ENCODE peak calls at places on chromosomes 6 and 20, in seven cellular contexts. I, V, P, A, Z, S and Y are unnamed samples.

GRCh38 chr6:134196568-134197301 is 121.2 kb downstream of the SGK1 start:
- DNase-seq in I (no peak), V (peak; percentile 26), P (no peak), A (no peak), Z (no peak), S (no peak), Y (peak; percentile 36)

GRCh38 chr20:32249030-32249738 is 28.3 kb upstream of the KIF3B start:
- DNase-seq in I (no peak), V (no peak), P (no peak), A (no peak), Z (no peak), S (no peak), Y (no peak)

GRCh38 chr6:163416640-163417253 is 2.2 kb downstream of the QKI start:
- DNase-seq in I (peak; percentile 46), V (no peak), P (peak; percentile 87), A (peak; percentile 76), Z (peak; percentile 85), S (no peak), Y (no peak)

GRCh38 chr20:53750827-53751393 is 157.3 kb upstream of the ZNF217 start:
- DNase-seq in I (no peak), V (no peak), P (peak; percentile 75), A (no peak), Z (peak; percentile 94), S (no peak), Y (no peak)

GRCh38 chr6:30820196-30820595 is 64.1 kb upstream of the DDR1 start:
- DNase-seq in I (no peak), V (no peak), P (peak; percentile 81), A (peak; percentile 95), Z (peak; percentile 84), S (peak; percentile 26), Y (no peak)

GRCh38 chr20:62979876-62980373 is 26.8 kb downstream of the BHLHE23 start:
- DNase-seq in I (no peak), V (peak; percentile 53), P (no peak), A (no peak), Z (no peak), S (no peak), Y (no peak)

GRCh38 chr6:106630366-106630765 is 988 bp downstream of the QRSL1 start:
- DNase-seq in I (no peak), V (peak; percentile 23), P (no peak), A (no peak), Z (no peak), S (no peak), Y (no peak)

GRCh38 chr6:53735896-53736295 is 58.9 kb upstream of the LRRC1 start:
- DNase-seq in I (no peak), V (no peak), P (no peak), A (no peak), Z (no peak), S (no peak), Y (no peak)

GRCh38 chr6:21598662-21599061 is 5.1 kb downstream of the SOX4 start:
- DNase-seq in I (no peak), V (no peak), P (peak; percentile 21), A (no peak), Z (no peak), S (no peak), Y (no peak)

GRCh38 chr6:129893513-129894098 is 32.5 kb upstream of the TMEM244 start:
- DNase-seq in I (no peak), V (peak; percentile 20), P (peak; percentile 66), A (no peak), Z (peak; percentile 45), S (no peak), Y (peak; percentile 28)

GRCh38 chr6:83536034-83536646 is 23.8 kb downstream of the PRSS35 start:
- DNase-seq in I (peak; percentile 57), V (peak; percentile 39), P (peak; percentile 62), A (peak; percentile 34), Z (peak; percentile 49), S (no peak), Y (peak; percentile 37)

GRCh38 chr20:2750343-2751251 is 49.8 kb downstream of the CPXM1 start:
- DNase-seq in I (no peak), V (no peak), P (peak; percentile 59), A (no peak), Z (peak; percentile 38), S (no peak), Y (peak; percentile 43)

GRCh38 chr6:34391023-34391485 is 1.4 kb downstream of the NUDT3 start:
- DNase-seq in I (no peak), V (peak; percentile 20), P (peak; percentile 83), A (peak; percentile 75), Z (peak; percentile 96), S (peak; percentile 27), Y (peak; percentile 29)

GRCh38 chr20:53513489-53514298 is 79.9 kb downstream of the ZNF217 start:
- DNase-seq in I (no peak), V (no peak), P (no peak), A (no peak), Z (no peak), S (no peak), Y (no peak)

GRCh38 chr6:16730720-16731502 is 30.3 kb downstream of the ATXN1 start:
- DNase-seq in I (no peak), V (no peak), P (no peak), A (no peak), Z (no peak), S (no peak), Y (no peak)

GRCh38 chr6:26284537-26285142 is 80.4 kb upstream of the BTN3A2 start:
- DNase-seq in I (peak; percentile 39), V (no peak), P (peak; percentile 71), A (peak; percentile 40), Z (peak; percentile 69), S (peak; percentile 41), Y (peak; percentile 6)

GRCh38 chr6:6230286-6230685 is 90.2 kb downstream of the F13A1 start:
- DNase-seq in I (no peak), V (no peak), P (no peak), A (no peak), Z (no peak), S (no peak), Y (no peak)

GRCh38 chr6:140921366-140922226 is 1211.1 kb upstream of the GJE1 start:
- DNase-seq in I (no peak), V (peak; percentile 12), P (peak; percentile 92), A (peak; percentile 70), Z (peak; percentile 87), S (no peak), Y (peak; percentile 19)

GRCh38 chr6:156827382-156827781 is 50.2 kb downstream of the ARID1B start:
- DNase-seq in I (no peak), V (no peak), P (peak; percentile 92), A (no peak), Z (peak; percentile 53), S (no peak), Y (no peak)

GRCh38 chr6:54448617-54449016 is 140.4 kb downstream of the TINAG start:
- DNase-seq in I (no peak), V (no peak), P (no peak), A (no peak), Z (no peak), S (no peak), Y (no peak)

GRCh38 chr20:50174456-50174855 is 16.2 kb upstream of the CEBPB start:
- DNase-seq in I (no peak), V (no peak), P (no peak), A (no peak), Z (no peak), S (no peak), Y (no peak)

GRCh38 chr20:54173653-54174451 is at the start of gene CYP24A1:
- DNase-seq in I (no peak), V (no peak), P (no peak), A (no peak), Z (no peak), S (no peak), Y (no peak)

GRCh38 chr6:115545410-115545986 is 515.2 kb downstream of the FRK start:
- DNase-seq in I (peak; percentile 24), V (no peak), P (no peak), A (no peak), Z (no peak), S (no peak), Y (no peak)
- TF ChIP-seq CTCF in I (peak; percentile 56), V (peak; percentile 13), P (peak; percentile 8), A (peak; percentile 27), Z (peak; percentile 19), S (peak; percentile 55), Y (no peak)

GRCh38 chr20:51902933-51903332 is 100.6 kb upstream of the SALL4 start:
- DNase-seq in I (no peak), V (no peak), P (no peak), A (no peak), Z (no peak), S (no peak), Y (no peak)

GRCh38 chr20:51906049-51906448 is 103.7 kb upstream of the SALL4 start:
- DNase-seq in I (no peak), V (no peak), P (no peak), A (no peak), Z (no peak), S (no peak), Y (no peak)

GRCh38 chr20:51910202-51911050 is 108.1 kb upstream of the SALL4 start:
- DNase-seq in I (no peak), V (no peak), P (no peak), A (peak; percentile 88), Z (peak; percentile 20), S (no peak), Y (no peak)

GRCh38 chr20:51906694-51907093 is 104.4 kb upstream of the SALL4 start:
- DNase-seq in I (no peak), V (no peak), P (no peak), A (no peak), Z (no peak), S (no peak), Y (no peak)
- TF ChIP-seq CTCF in I (no peak), V (no peak), P (no peak), A (no peak), Z (no peak), S (no peak), Y (no peak)

GRCh38 chr6:96542702-96543101 is 20.2 kb upstream of the FHL5 start:
- DNase-seq in I (no peak), V (no peak), P (peak; percentile 15), A (no peak), Z (no peak), S (no peak), Y (no peak)
- TF ChIP-seq CTCF in I (peak; percentile 55), V (peak; percentile 46), P (peak; percentile 42), A (peak; percentile 60), Z (peak; percentile 32), S (peak; percentile 42), Y (peak; percentile 5)

GRCh38 chr6:119035459-119035858 is 43.0 kb downstream of the FAM184A start:
- DNase-seq in I (no peak), V (no peak), P (no peak), A (no peak), Z (no peak), S (no peak), Y (no peak)

GRCh38 chr6:119036076-119036475 is 42.4 kb downstream of the FAM184A start:
- DNase-seq in I (no peak), V (no peak), P (no peak), A (no peak), Z (no peak), S (no peak), Y (no peak)

GRCh38 chr6:119034827-119035458 is 43.5 kb downstream of the FAM184A start:
- DNase-seq in I (no peak), V (no peak), P (peak; percentile 34), A (no peak), Z (no peak), S (no peak), Y (no peak)

GRCh38 chr6:119037941-119038623 is 40.4 kb downstream of the FAM184A start:
- DNase-seq in I (no peak), V (no peak), P (no peak), A (no peak), Z (no peak), S (no peak), Y (no peak)

DNA sequence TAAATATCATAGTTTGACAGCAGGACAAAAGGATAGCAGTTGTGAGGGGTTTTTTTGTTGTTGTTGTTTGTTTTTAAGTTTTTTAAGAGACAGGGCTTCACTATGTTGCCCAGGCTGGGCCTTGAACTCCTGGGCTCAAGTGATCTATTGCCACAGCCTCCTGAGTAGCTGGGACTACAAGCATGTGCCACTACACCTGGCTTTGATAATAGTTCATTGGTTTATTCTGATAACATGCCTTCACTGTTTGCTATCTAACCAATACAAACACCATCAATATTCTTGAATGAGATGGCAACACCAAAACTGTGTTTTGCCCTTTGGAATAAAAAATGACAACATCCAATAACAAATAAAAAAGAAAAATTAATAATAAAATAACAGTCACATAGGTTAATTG is 41.2 kb downstream of the FAM184A start:
- DNase-seq in I (no peak), V (no peak), P (no peak), A (no peak), Z (no peak), S (no peak), Y (no peak)
- TF ChIP-seq CTCF in I (no peak), V (no peak), P (no peak), A (no peak), Z (no peak), S (no peak), Y (no peak)